ENCODE peak calls at places on chromosome 9, in nine cellular contexts. One of them, this sample, is unnamed.

GRCh38 chr9:71098801-71099200 is 22.6 kb downstream of the TRPM3 start:
- DNase-seq in GM13977: no peak
- DNase-seq in HS-27A: no peak
- DNase-seq in mesendoderm: no peak
- DNase-seq in CD8-positive, alpha-beta T cell: no peak
- DNase-seq in hippocampal formation: no peak
- DNase-seq in activated T-helper 1 cell treated with Interleukin-2 at 50 U/mL for 16 hours: no peak
- DNase-seq in EL: no peak
- DNase-seq in RKO: no peak
- DNase-seq in this sample: no peak

GRCh38 chr9:89999534-90000370 is 394.9 kb downstream of the GADD45G start:
- DNase-seq in GM13977: peak; percentile 79
- DNase-seq in HS-27A: no peak
- DNase-seq in mesendoderm: no peak
- DNase-seq in CD8-positive, alpha-beta T cell: peak; percentile 64
- DNase-seq in hippocampal formation: peak; percentile 33
- DNase-seq in activated T-helper 1 cell treated with Interleukin-2 at 50 U/mL for 16 hours: peak; percentile 4
- DNase-seq in EL: no peak
- DNase-seq in RKO: no peak
- DNase-seq in this sample: no peak

GRCh38 chr9:123642291-123643278 is 286.6 kb downstream of the CRB2 start:
- DNase-seq in GM13977: no peak
- DNase-seq in HS-27A: no peak
- DNase-seq in mesendoderm: no peak
- DNase-seq in CD8-positive, alpha-beta T cell: no peak
- DNase-seq in hippocampal formation: no peak
- DNase-seq in activated T-helper 1 cell treated with Interleukin-2 at 50 U/mL for 16 hours: no peak
- DNase-seq in EL: no peak
- DNase-seq in RKO: no peak
- DNase-seq in this sample: no peak

GRCh38 chr9:137299938-137300337 is 2.1 kb downstream of the NRARP start:
- DNase-seq in GM13977: no peak
- DNase-seq in HS-27A: no peak
- DNase-seq in mesendoderm: no peak
- DNase-seq in CD8-positive, alpha-beta T cell: no peak
- DNase-seq in hippocampal formation: no peak
- DNase-seq in activated T-helper 1 cell treated with Interleukin-2 at 50 U/mL for 16 hours: no peak
- DNase-seq in EL: no peak
- DNase-seq in RKO: peak; percentile 68
- DNase-seq in this sample: no peak

GRCh38 chr9:8278048-8278447 is 478.5 kb upstream of the DMAC1 start:
- DNase-seq in GM13977: no peak
- DNase-seq in HS-27A: no peak
- DNase-seq in mesendoderm: no peak
- DNase-seq in CD8-positive, alpha-beta T cell: no peak
- DNase-seq in hippocampal formation: no peak
- DNase-seq in activated T-helper 1 cell treated with Interleukin-2 at 50 U/mL for 16 hours: no peak
- DNase-seq in EL: no peak
- DNase-seq in RKO: no peak
- DNase-seq in this sample: no peak

GRCh38 chr9:2017209-2017458 is 2.0 kb downstream of the SMARCA2 start:
- DNase-seq in GM13977: no peak
- DNase-seq in HS-27A: no peak
- DNase-seq in mesendoderm: no peak
- DNase-seq in CD8-positive, alpha-beta T cell: no peak
- DNase-seq in hippocampal formation: no peak
- DNase-seq in activated T-helper 1 cell treated with Interleukin-2 at 50 U/mL for 16 hours: no peak
- DNase-seq in EL: no peak
- DNase-seq in RKO: no peak
- DNase-seq in this sample: no peak

GRCh38 chr9:79581388-79581787 is 9.6 kb downstream of the TLE4 start:
- DNase-seq in GM13977: no peak
- DNase-seq in HS-27A: no peak
- DNase-seq in mesendoderm: no peak
- DNase-seq in CD8-positive, alpha-beta T cell: no peak
- DNase-seq in hippocampal formation: no peak
- DNase-seq in activated T-helper 1 cell treated with Interleukin-2 at 50 U/mL for 16 hours: no peak
- DNase-seq in EL: peak; percentile 73
- DNase-seq in RKO: no peak
- DNase-seq in this sample: no peak

GRCh38 chr9:109538346-109538745 is 40.2 kb upstream of the PTPN3 start:
- DNase-seq in GM13977: no peak
- DNase-seq in HS-27A: no peak
- DNase-seq in mesendoderm: no peak
- DNase-seq in CD8-positive, alpha-beta T cell: no peak
- DNase-seq in hippocampal formation: no peak
- DNase-seq in activated T-helper 1 cell treated with Interleukin-2 at 50 U/mL for 16 hours: no peak
- DNase-seq in EL: no peak
- DNase-seq in RKO: no peak
- DNase-seq in this sample: no peak

GRCh38 chr9:21919377-21920362 is 74.5 kb downstream of the CDKN2A start:
- DNase-seq in GM13977: no peak
- DNase-seq in HS-27A: peak; percentile 20
- DNase-seq in mesendoderm: no peak
- DNase-seq in CD8-positive, alpha-beta T cell: no peak
- DNase-seq in hippocampal formation: no peak
- DNase-seq in activated T-helper 1 cell treated with Interleukin-2 at 50 U/mL for 16 hours: peak; percentile 2
- DNase-seq in EL: peak; percentile 85
- DNase-seq in RKO: peak; percentile 51
- DNase-seq in this sample: peak; percentile 58

GRCh38 chr9:16371306-16371705 is 499.2 kb downstream of the BNC2 start:
- DNase-seq in GM13977: no peak
- DNase-seq in HS-27A: no peak
- DNase-seq in mesendoderm: no peak
- DNase-seq in CD8-positive, alpha-beta T cell: peak; percentile 35
- DNase-seq in hippocampal formation: no peak
- DNase-seq in activated T-helper 1 cell treated with Interleukin-2 at 50 U/mL for 16 hours: no peak
- DNase-seq in EL: no peak
- DNase-seq in RKO: no peak
- DNase-seq in this sample: no peak

GRCh38 chr9:12698293-12698692 is 5.1 kb downstream of the TYRP1 start:
- DNase-seq in GM13977: no peak
- DNase-seq in HS-27A: no peak
- DNase-seq in mesendoderm: no peak
- DNase-seq in CD8-positive, alpha-beta T cell: no peak
- DNase-seq in hippocampal formation: no peak
- DNase-seq in activated T-helper 1 cell treated with Interleukin-2 at 50 U/mL for 16 hours: no peak
- DNase-seq in EL: no peak
- DNase-seq in RKO: no peak
- DNase-seq in this sample: no peak

GRCh38 chr9:106622148-106622547 is 240.8 kb upstream of the ZNF462 start:
- DNase-seq in GM13977: no peak
- DNase-seq in HS-27A: no peak
- DNase-seq in mesendoderm: no peak
- DNase-seq in CD8-positive, alpha-beta T cell: no peak
- DNase-seq in hippocampal formation: no peak
- DNase-seq in activated T-helper 1 cell treated with Interleukin-2 at 50 U/mL for 16 hours: no peak
- DNase-seq in EL: no peak
- DNase-seq in RKO: no peak
- DNase-seq in this sample: no peak

GRCh38 chr9:38036359-38037084 is 32.5 kb downstream of the SHB start:
- DNase-seq in GM13977: no peak
- DNase-seq in HS-27A: no peak
- DNase-seq in mesendoderm: no peak
- DNase-seq in CD8-positive, alpha-beta T cell: no peak
- DNase-seq in hippocampal formation: no peak
- DNase-seq in activated T-helper 1 cell treated with Interleukin-2 at 50 U/mL for 16 hours: no peak
- DNase-seq in EL: peak; percentile 75
- DNase-seq in RKO: no peak
- DNase-seq in this sample: no peak

This sample was measured in HS-5.